ENCODE peak calls at places on chromosome 15, in five cellular contexts. One of them, this sample, is unnamed.
A peak's percentile ranks its signal among the peaks of the same experiment; 100 is the strongest.

GRCh38 chr15:74262635-74263034 is 26.5 kb downstream of the CCDC33 start:
- DNase-seq in lower lobe of right lung: no peak
- DNase-seq in H1: no peak
- DNase-seq in upper lobe of right lung: no peak
- DNase-seq in A549: no peak
- DNase-seq in this sample: no peak

GRCh38 chr15:55106155-55106554 is 90.6 kb downstream of the RSL24D1 start:
- DNase-seq in lower lobe of right lung: no peak
- DNase-seq in H1: no peak
- DNase-seq in A549: no peak
- DNase-seq in upper lobe of right lung: no peak
- DNase-seq in this sample: no peak

GRCh38 chr15:79023546-79023890 is 67.1 kb downstream of the RASGRF1 start:
- DNase-seq in lower lobe of right lung: peak; percentile 18
- DNase-seq in A549: no peak
- DNase-seq in H1: no peak
- DNase-seq in upper lobe of right lung: peak; percentile 30
- DNase-seq in this sample: no peak

GRCh38 chr15:58966698-58967097 is 20.8 kb upstream of the RNF111 start:
- DNase-seq in A549: no peak
- DNase-seq in upper lobe of right lung: no peak
- DNase-seq in H1: no peak
- DNase-seq in lower lobe of right lung: no peak
- DNase-seq in this sample: no peak

GRCh38 chr15:61390138-61390537 is 161.0 kb upstream of the RORA start:
- DNase-seq in upper lobe of right lung: no peak
- DNase-seq in lower lobe of right lung: no peak
- DNase-seq in A549: no peak
- DNase-seq in H1: no peak
- DNase-seq in this sample: no peak

GRCh38 chr15:85831415-85832113 is 36.8 kb upstream of the KLHL25 start:
- DNase-seq in H1: no peak
- DNase-seq in lower lobe of right lung: no peak
- DNase-seq in upper lobe of right lung: no peak
- DNase-seq in A549: peak; percentile 50
- DNase-seq in this sample: peak; percentile 70

GRCh38 chr15:59437777-59438574 is at the start of gene FAM81A:
- DNase-seq in H1: no peak
- DNase-seq in lower lobe of right lung: peak; percentile 76
- DNase-seq in A549: peak; percentile 73
- DNase-seq in upper lobe of right lung: peak; percentile 86
- DNase-seq in this sample: peak; percentile 78

GRCh38 chr15:57114070-57114469 is 195.6 kb downstream of the TCF12 start:
- DNase-seq in A549: no peak
- DNase-seq in upper lobe of right lung: no peak
- DNase-seq in H1: no peak
- DNase-seq in lower lobe of right lung: no peak
- DNase-seq in this sample: no peak

GRCh38 chr15:61038387-61038786 is 190.7 kb downstream of the RORA start:
- DNase-seq in upper lobe of right lung: no peak
- DNase-seq in lower lobe of right lung: no peak
- DNase-seq in A549: peak; percentile 12
- DNase-seq in H1: no peak
- DNase-seq in this sample: no peak

GRCh38 chr15:63856711-63857458 is 23.1 kb upstream of the HERC1 start:
- DNase-seq in A549: no peak
- DNase-seq in upper lobe of right lung: no peak
- DNase-seq in lower lobe of right lung: no peak
- DNase-seq in H1: no peak
- DNase-seq in this sample: no peak

GRCh38 chr15:76033438-76033837 is 21.2 kb upstream of the NRG4 start:
- DNase-seq in A549: no peak
- DNase-seq in H1: no peak
- DNase-seq in upper lobe of right lung: no peak
- DNase-seq in lower lobe of right lung: no peak
- DNase-seq in this sample: no peak

GRCh38 chr15:48965972-48966371 is 2.3 kb upstream of the SHC4 start:
- DNase-seq in lower lobe of right lung: no peak
- DNase-seq in A549: peak; percentile 56
- DNase-seq in H1: no peak
- DNase-seq in upper lobe of right lung: no peak
- DNase-seq in this sample: no peak
- TF ChIP-seq CTCF in lower lobe of right lung: no peak
- TF ChIP-seq CTCF in A549: peak; percentile 27
- TF ChIP-seq CTCF in H1: peak; percentile 21
- TF ChIP-seq CTCF in upper lobe of right lung: no peak
- TF ChIP-seq CTCF in this sample: no peak

GRCh38 chr15:51092480-51092879 is 2.2 kb downstream of the TNFAIP8L3 start:
- DNase-seq in H1: no peak
- DNase-seq in upper lobe of right lung: no peak
- DNase-seq in A549: no peak
- DNase-seq in lower lobe of right lung: no peak
- DNase-seq in this sample: no peak
- H3K4me3 ChIP-seq in H1: no peak overlapping the region
- H3K4me3 ChIP-seq in upper lobe of right lung: no peak overlapping the region
- H3K4me3 ChIP-seq in A549: no peak overlapping the region
- H3K4me3 ChIP-seq in lower lobe of right lung: no peak overlapping the region
- H3K4me3 ChIP-seq in this sample: no peak overlapping the region

GRCh38 chr15:101068961-101069734 is 150.0 kb downstream of the LRRK1 start:
- DNase-seq in lower lobe of right lung: peak; percentile 45
- DNase-seq in A549: peak; percentile 17
- DNase-seq in H1: peak; percentile 94
- DNase-seq in upper lobe of right lung: no peak
- DNase-seq in this sample: no peak
- H3K27ac ChIP-seq in lower lobe of right lung: peak overlapping the region; percentile 56
- H3K27ac ChIP-seq in A549: no peak overlapping the region
- H3K27ac ChIP-seq in H1: peak overlapping the region; percentile 92
- H3K27ac ChIP-seq in upper lobe of right lung: peak overlapping the region; percentile 70
- H3K27ac ChIP-seq in this sample: peak overlapping the region; percentile 70

GRCh38 chr15:44009056-44009455 is 182.3 kb downstream of the WDR76 start:
- DNase-seq in upper lobe of right lung: no peak
- DNase-seq in A549: peak; percentile 22
- DNase-seq in H1: no peak
- DNase-seq in lower lobe of right lung: no peak
- DNase-seq in this sample: no peak
- TF ChIP-seq CTCF in upper lobe of right lung: no peak
- TF ChIP-seq CTCF in A549: no peak
- TF ChIP-seq CTCF in H1: no peak
- TF ChIP-seq CTCF in lower lobe of right lung: no peak
- TF ChIP-seq CTCF in this sample: no peak

DNA sequence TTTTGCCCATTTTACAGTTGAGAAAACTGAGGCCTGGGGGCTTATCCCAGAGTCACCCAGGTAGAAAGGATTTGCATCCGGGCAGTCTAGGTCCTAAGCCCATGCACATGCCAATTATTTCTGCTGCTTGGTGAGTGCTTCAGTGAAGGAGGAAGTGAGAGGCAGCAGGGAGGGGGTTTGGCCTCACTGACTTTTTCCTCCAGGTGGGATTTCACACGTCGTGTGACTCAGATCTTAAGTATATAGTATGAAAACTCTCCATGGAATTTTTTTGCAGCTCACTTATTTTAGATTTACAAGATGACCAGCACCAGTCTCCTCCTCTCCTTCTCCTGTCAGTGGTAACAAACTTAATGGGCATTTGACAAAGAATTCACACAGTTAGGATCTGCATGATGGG is 4.6 kb downstream of the ITGA11 start:
- DNase-seq in upper lobe of right lung: no peak
- DNase-seq in A549: no peak
- DNase-seq in lower lobe of right lung: no peak
- DNase-seq in H1: no peak
- DNase-seq in this sample: no peak
- H3K4me3 ChIP-seq in upper lobe of right lung: no peak overlapping the region
- H3K4me3 ChIP-seq in A549: no peak overlapping the region
- H3K4me3 ChIP-seq in lower lobe of right lung: no peak overlapping the region
- H3K4me3 ChIP-seq in H1: no peak overlapping the region
- H3K4me3 ChIP-seq in this sample: no peak overlapping the region

GRCh38 chr15:91863621-91864255 is 10.2 kb downstream of the SLCO3A1 start:
- DNase-seq in lower lobe of right lung: no peak
- DNase-seq in H1: no peak
- DNase-seq in A549: no peak
- DNase-seq in upper lobe of right lung: no peak
- DNase-seq in this sample: no peak

GRCh38 chr15:91860498-91860897 is 7.0 kb downstream of the SLCO3A1 start:
- DNase-seq in H1: no peak
- DNase-seq in upper lobe of right lung: no peak
- DNase-seq in A549: no peak
- DNase-seq in lower lobe of right lung: no peak
- DNase-seq in this sample: no peak

GRCh38 chr15:91864669-91865068 is 11.2 kb downstream of the SLCO3A1 start:
- DNase-seq in lower lobe of right lung: no peak
- DNase-seq in A549: no peak
- DNase-seq in upper lobe of right lung: no peak
- DNase-seq in H1: no peak
- DNase-seq in this sample: no peak

GRCh38 chr15:91862891-91863520 is 9.5 kb downstream of the SLCO3A1 start:
- DNase-seq in lower lobe of right lung: no peak
- DNase-seq in H1: no peak
- DNase-seq in A549: no peak
- DNase-seq in upper lobe of right lung: no peak
- DNase-seq in this sample: no peak

GRCh38 chr15:91861223-91861622 is 7.7 kb downstream of the SLCO3A1 start:
- DNase-seq in lower lobe of right lung: no peak
- DNase-seq in A549: no peak
- DNase-seq in H1: no peak
- DNase-seq in upper lobe of right lung: no peak
- DNase-seq in this sample: no peak
- H3K27ac ChIP-seq in lower lobe of right lung: peak overlapping the region; percentile 20
- H3K27ac ChIP-seq in A549: no peak overlapping the region
- H3K27ac ChIP-seq in H1: no peak overlapping the region
- H3K27ac ChIP-seq in upper lobe of right lung: no peak overlapping the region
- H3K27ac ChIP-seq in this sample: no peak overlapping the region

This sample was measured in stomach.